ENCODE peak calls at places on chromosomes 7 and 10, in five cellular contexts. G is CD4-positive, alpha-beta T cell; A is mammary epithelial cell; Q is stimulated activated CD8-positive, alpha-beta memory T cell treated with anti-CD3 and anti-CD28 coated beads, Interleukin-7, amount 100 ng/mL, for 24 hours; K is Daoy. X is an unnamed sample.

GRCh38 chr7:98968621-98969020 is 90.3 kb downstream of the TRRAP start:
- DNase-seq in Q (no peak), A (no peak), G (no peak), K (no peak), X (no peak)

GRCh38 chr7:104127204-104127603 is 80.6 kb downstream of the ORC5 start:
- DNase-seq in A (no peak), G (no peak), Q (no peak), K (no peak), X (no peak)

GRCh38 chr10:14477408-14477710 is 146.6 kb upstream of the FRMD4A start:
- DNase-seq in A (no peak), Q (no peak), K (no peak), G (no peak), X (no peak)

GRCh38 chr10:71860243-71861029 is 9.4 kb upstream of the PSAP start:
- DNase-seq in A (peak), G (no peak), K (peak), Q (no peak), X (peak)

GRCh38 chr7:18684899-18685298 is 189.3 kb downstream of the HDAC9 start:
- DNase-seq in Q (no peak), K (no peak), A (no peak), G (no peak), X (no peak)

GRCh38 chr10:79608505-79609375 is 2.0 kb upstream of the SFTPA1 start:
- DNase-seq in G (no peak), Q (no peak), K (peak), A (no peak), X (peak)

GRCh38 chr10:42980553-42981357 is 96.1 kb upstream of the RET start:
- DNase-seq in Q (no peak), G (no peak), A (no peak), K (no peak), X (peak)

GRCh38 chr10:49116509-49117365 is 1.4 kb upstream of the VSTM4 start:
- DNase-seq in G (no peak), A (no peak), Q (no peak), K (no peak), X (no peak)

GRCh38 chr10:63286340-63286739 is 153.2 kb downstream of the NRBF2 start:
- DNase-seq in K (no peak), G (no peak), A (no peak), Q (no peak), X (no peak)

GRCh38 chr7:130838738-130839137 is 104.7 kb upstream of the KLF14 start:
- DNase-seq in G (no peak), K (peak), Q (no peak), A (peak), X (peak)

GRCh38 chr10:3484306-3485187 is 300.5 kb downstream of the KLF6 start:
- DNase-seq in G (no peak), Q (no peak), A (no peak), K (peak), X (no peak)

GRCh38 chr7:155404976-155405375 is 53.0 kb upstream of the EN2 start:
- DNase-seq in A (no peak), Q (no peak), G (no peak), K (no peak), X (no peak)

GRCh38 chr10:103676851-103677417 is 178.4 kb downstream of the SH3PXD2A start:
- DNase-seq in Q (no peak), G (no peak), A (peak), K (no peak), X (no peak)

GRCh38 chr10:76971565-76972170 is 665.9 kb downstream of the KCNMA1 start:
- DNase-seq in A (no peak), G (no peak), K (no peak), Q (no peak), X (no peak)

GRCh38 chr7:107036535-107036934 is 8.0 kb upstream of the PRKAR2B start:
- DNase-seq in Q (no peak), G (no peak), K (no peak), A (no peak), X (no peak)

GRCh38 chr7:124954766-124955165 is 25.1 kb upstream of the POT1 start:
- DNase-seq in Q (no peak), A (no peak), K (no peak), G (no peak), X (no peak)

GRCh38 chr7:27678617-27679260 is 16.1 kb upstream of the HIBADH start:
- DNase-seq in Q (no peak), A (peak), G (no peak), K (peak), X (no peak)

GRCh38 chr7:130962109-130962508 is 228.1 kb upstream of the KLF14 start:
- DNase-seq in Q (no peak), A (no peak), K (no peak), G (no peak), X (no peak)

GRCh38 chr7:140230517-140230861 is 53.7 kb upstream of the KDM7A start:
- DNase-seq in K (peak), Q (peak), G (peak), A (no peak), X (peak)

GRCh38 chr7:81094952-81095351 is 176.1 kb upstream of the SEMA3C start:
- DNase-seq in Q (no peak), K (no peak), G (no peak), A (no peak), X (no peak)

GRCh38 chr7:149109969-149110368 is 16.2 kb downstream of the ZNF425 start:
- DNase-seq in G (no peak), Q (no peak), A (no peak), K (peak), X (no peak)

GRCh38 chr10:69867699-69868558 is 66.2 kb downstream of the COL13A1 start:
- DNase-seq in Q (no peak), G (no peak), K (no peak), A (no peak), X (no peak)